ENCODE peak calls at places on chromosomes 2 and 18, in seven cellular contexts. Y is non-pigmented ciliary epithelial cell, T is progenitor cell of endocrine pancreas, M is esophagus squamous epithelium, L is NCI-H2081, W is hypothalamus, N is NCI-H774. H is an unnamed sample.

GRCh38 chr2:206083602-206084467 is 2.1 kb downstream of the INO80D start:
- DNase-seq in Y (no peak), T (no peak), M (no peak), L (no peak), W (no peak), N (peak), H (peak)

GRCh38 chr2:60556998-60557955 is 3.8 kb upstream of the BCL11A start:
- DNase-seq in Y (no peak), T (no peak), M (no peak), L (peak), W (no peak), N (no peak), H (no peak)

GRCh38 chr2:196370386-196370785 is 199.0 kb upstream of the STK17B start:
- DNase-seq in Y (no peak), T (no peak), M (no peak), L (no peak), W (no peak), N (no peak), H (no peak)

GRCh38 chr2:69100220-69100723 is 87.3 kb downstream of the ANTXR1 start:
- DNase-seq in Y (no peak), T (no peak), M (no peak), L (no peak), W (no peak), N (no peak), H (peak)

GRCh38 chr18:63262369-63263335 is 56.9 kb downstream of the BCL2 start:
- DNase-seq in Y (no peak), T (no peak), M (no peak), L (no peak), W (no peak), N (no peak), H (no peak)

GRCh38 chr2:148978736-148979135 is 59.8 kb upstream of the LYPD6B start:
- DNase-seq in Y (peak), T (no peak), M (no peak), L (no peak), W (no peak), N (no peak), H (peak)

GRCh38 chr2:173502296-173502695 is 147.6 kb downstream of the CDCA7 start:
- DNase-seq in Y (no peak), T (no peak), M (no peak), L (no peak), W (no peak), N (no peak), H (no peak)

GRCh38 chr2:107018366-107018765 is 132.4 kb upstream of the ST6GAL2 start:
- DNase-seq in Y (no peak), T (no peak), M (no peak), L (no peak), W (no peak), N (no peak), H (no peak)

GRCh38 chr2:239720411-239721365 is 304.5 kb downstream of the NDUFA10 start:
- DNase-seq in Y (no peak), T (no peak), M (no peak), L (no peak), W (no peak), N (no peak), H (peak)

GRCh38 chr2:133448195-133448594 is 120.1 kb downstream of the NCKAP5 start:
- DNase-seq in Y (no peak), T (no peak), M (no peak), L (no peak), W (no peak), N (no peak), H (no peak)

GRCh38 chr2:79860233-79861058 is 347.6 kb downstream of the CTNNA2 start:
- DNase-seq in Y (no peak), T (no peak), M (no peak), L (no peak), W (no peak), N (no peak), H (peak)

GRCh38 chr2:35522434-35522833 is 833.1 kb upstream of the CRIM1 start:
- DNase-seq in Y (no peak), T (no peak), M (no peak), L (no peak), W (no peak), N (no peak), H (no peak)

GRCh38 chr2:68157002-68157401 is 686 bp upstream of the PNO1 start:
- DNase-seq in Y (no peak), T (peak), M (no peak), L (no peak), W (peak), N (peak), H (peak)

GRCh38 chr18:24514439-24514838 is 54.0 kb downstream of the HRH4 start:
- DNase-seq in Y (no peak), T (no peak), M (no peak), L (no peak), W (no peak), N (no peak), H (peak)

GRCh38 chr2:170493698-170494097 is 221.4 kb upstream of the SP5 start:
- DNase-seq in Y (no peak), T (no peak), M (no peak), L (no peak), W (no peak), N (no peak), H (peak)

GRCh38 chr2:60806988-60807681 is 51.1 kb downstream of the PAPOLG start:
- DNase-seq in Y (peak), T (no peak), M (no peak), L (peak), W (no peak), N (no peak), H (peak)

GRCh38 chr2:226766352-226767055 is 33.1 kb downstream of the IRS1 start:
- DNase-seq in Y (no peak), T (no peak), M (no peak), L (no peak), W (no peak), N (no peak), H (peak)

GRCh38 chr2:45044916-45045315 is 35.7 kb upstream of the SIX2 start:
- DNase-seq in Y (no peak), T (no peak), M (no peak), L (no peak), W (no peak), N (no peak), H (no peak)

GRCh38 chr2:19916385-19916784 is 14.6 kb upstream of the TTC32 start:
- DNase-seq in Y (no peak), T (no peak), M (no peak), L (no peak), W (no peak), N (no peak), H (no peak)

GRCh38 chr2:3214827-3215404 is 162.7 kb downstream of the EIPR1 start:
- DNase-seq in Y (no peak), T (no peak), M (no peak), L (no peak), W (no peak), N (no peak), H (no peak)

GRCh38 chr18:12462242-12462641 is 54.5 kb downstream of the PRELID3A start:
- DNase-seq in Y (no peak), T (no peak), M (no peak), L (no peak), W (no peak), N (no peak), H (no peak)

GRCh38 chr2:130852521-130853115 is 15.9 kb downstream of the ARHGEF4 start:
- DNase-seq in Y (no peak), T (no peak), M (no peak), L (no peak), W (no peak), N (no peak), H (no peak)